ENCODE peak calls at places on chromosomes 3 and 15, in five cellular contexts. One of them, this sample, is unnamed.

GRCh38 chr15:85174521-85174920 is 192.9 kb downstream of the PDE8A start:
- DNase-seq in left cardiac atrium: no peak
- DNase-seq in lung microvascular endothelial cell: no peak
- DNase-seq in natural killer cell: no peak
- DNase-seq in AG04450: no peak
- DNase-seq in this sample: no peak

GRCh38 chr15:80260566-80260965 is 8.6 kb upstream of the CTXND1 start:
- DNase-seq in left cardiac atrium: no peak
- DNase-seq in lung microvascular endothelial cell: no peak
- DNase-seq in natural killer cell: no peak
- DNase-seq in AG04450: no peak
- DNase-seq in this sample: no peak

GRCh38 chr15:68820205-68820588 is 498 bp downstream of the ANP32A start:
- DNase-seq in left cardiac atrium: peak; percentile 59
- DNase-seq in lung microvascular endothelial cell: peak; percentile 46
- DNase-seq in natural killer cell: peak; percentile 46
- DNase-seq in AG04450: no peak
- DNase-seq in this sample: peak; percentile 77

GRCh38 chr15:65212097-65212496 is 824 bp upstream of the CILP start:
- DNase-seq in left cardiac atrium: no peak
- DNase-seq in lung microvascular endothelial cell: peak; percentile 9
- DNase-seq in natural killer cell: no peak
- DNase-seq in AG04450: no peak
- DNase-seq in this sample: no peak

GRCh38 chr3:150763841-150764483 is 993 bp upstream of the SIAH2 start:
- DNase-seq in left cardiac atrium: peak; percentile 76
- DNase-seq in lung microvascular endothelial cell: peak; percentile 70
- DNase-seq in natural killer cell: peak; percentile 61
- DNase-seq in AG04450: no peak
- DNase-seq in this sample: no peak

GRCh38 chr3:168088106-168088722 is 7.5 kb downstream of the GOLIM4 start:
- DNase-seq in left cardiac atrium: no peak
- DNase-seq in lung microvascular endothelial cell: no peak
- DNase-seq in natural killer cell: no peak
- DNase-seq in AG04450: no peak
- DNase-seq in this sample: no peak

GRCh38 chr3:70880416-70880815 is 568.0 kb upstream of the MDFIC2 start:
- DNase-seq in left cardiac atrium: no peak
- DNase-seq in lung microvascular endothelial cell: no peak
- DNase-seq in natural killer cell: no peak
- DNase-seq in AG04450: no peak
- DNase-seq in this sample: no peak

GRCh38 chr3:9347887-9348286 is 15.0 kb upstream of the THUMPD3 start:
- DNase-seq in left cardiac atrium: no peak
- DNase-seq in lung microvascular endothelial cell: no peak
- DNase-seq in natural killer cell: no peak
- DNase-seq in AG04450: no peak
- DNase-seq in this sample: no peak

GRCh38 chr3:126939347-126939735 is 43.6 kb upstream of the PLXNA1 start:
- DNase-seq in left cardiac atrium: no peak
- DNase-seq in lung microvascular endothelial cell: peak; percentile 54
- DNase-seq in natural killer cell: no peak
- DNase-seq in AG04450: no peak
- DNase-seq in this sample: no peak

GRCh38 chr3:66376568-66376967 is 124.3 kb downstream of the LRIG1 start:
- DNase-seq in left cardiac atrium: no peak
- DNase-seq in lung microvascular endothelial cell: peak; percentile 72
- DNase-seq in natural killer cell: no peak
- DNase-seq in AG04450: no peak
- DNase-seq in this sample: no peak

GRCh38 chr3:55574671-55575070 is 87.6 kb upstream of the WNT5A start:
- DNase-seq in left cardiac atrium: no peak
- DNase-seq in lung microvascular endothelial cell: no peak
- DNase-seq in natural killer cell: no peak
- DNase-seq in AG04450: no peak
- DNase-seq in this sample: no peak

GRCh38 chr15:48671381-48672022 is 26.0 kb upstream of the FBN1 start:
- DNase-seq in left cardiac atrium: peak; percentile 78
- DNase-seq in lung microvascular endothelial cell: peak; percentile 69
- DNase-seq in natural killer cell: no peak
- DNase-seq in AG04450: peak; percentile 50
- DNase-seq in this sample: no peak

GRCh38 chr15:99305761-99306505 is 54.7 kb downstream of the LRRC28 start:
- DNase-seq in left cardiac atrium: peak; percentile 68
- DNase-seq in lung microvascular endothelial cell: peak; percentile 61
- DNase-seq in natural killer cell: no peak
- DNase-seq in AG04450: peak; percentile 78
- DNase-seq in this sample: no peak

GRCh38 chr3:24682141-24682547 is 187.5 kb upstream of the THRB start:
- DNase-seq in left cardiac atrium: no peak
- DNase-seq in lung microvascular endothelial cell: no peak
- DNase-seq in natural killer cell: no peak
- DNase-seq in AG04450: no peak
- DNase-seq in this sample: no peak

GRCh38 chr15:36334059-36334458 is 245.4 kb upstream of the CDIN1 start:
- DNase-seq in left cardiac atrium: no peak
- DNase-seq in lung microvascular endothelial cell: peak; percentile 18
- DNase-seq in natural killer cell: no peak
- DNase-seq in AG04450: no peak
- DNase-seq in this sample: no peak

GRCh38 chr3:107662586-107662985 is 139.8 kb downstream of the BBX start:
- DNase-seq in left cardiac atrium: no peak
- DNase-seq in lung microvascular endothelial cell: no peak
- DNase-seq in natural killer cell: no peak
- DNase-seq in AG04450: no peak
- DNase-seq in this sample: no peak

GRCh38 chr3:57006949-57007419 is 53.5 kb upstream of the SPATA12 start:
- DNase-seq in left cardiac atrium: no peak
- DNase-seq in lung microvascular endothelial cell: peak; percentile 17
- DNase-seq in natural killer cell: no peak
- DNase-seq in AG04450: no peak
- DNase-seq in this sample: no peak

GRCh38 chr3:172653004-172653403 is 57.9 kb downstream of the NCEH1 start:
- DNase-seq in left cardiac atrium: no peak
- DNase-seq in lung microvascular endothelial cell: no peak
- DNase-seq in natural killer cell: no peak
- DNase-seq in AG04450: no peak
- DNase-seq in this sample: no peak

GRCh38 chr15:93987068-93987467 is 244.3 kb upstream of the MCTP2 start:
- DNase-seq in left cardiac atrium: no peak
- DNase-seq in lung microvascular endothelial cell: no peak
- DNase-seq in natural killer cell: peak; percentile 21
- DNase-seq in AG04450: no peak
- DNase-seq in this sample: no peak

GRCh38 chr3:57158813-57159678 is 6.1 kb downstream of the IL17RD start:
- DNase-seq in left cardiac atrium: no peak
- DNase-seq in lung microvascular endothelial cell: peak; percentile 26
- DNase-seq in natural killer cell: no peak
- DNase-seq in AG04450: no peak
- DNase-seq in this sample: no peak

GRCh38 chr15:76163429-76164020 is 103.7 kb downstream of the TMEM266 start:
- DNase-seq in left cardiac atrium: peak; percentile 79
- DNase-seq in lung microvascular endothelial cell: no peak
- DNase-seq in natural killer cell: no peak
- DNase-seq in AG04450: peak; percentile 68
- DNase-seq in this sample: no peak

GRCh38 chr15:67967871-67968423 is 86.2 kb upstream of the PIAS1 start:
- DNase-seq in left cardiac atrium: peak; percentile 87
- DNase-seq in lung microvascular endothelial cell: peak; percentile 22
- DNase-seq in natural killer cell: no peak
- DNase-seq in AG04450: peak; percentile 8
- DNase-seq in this sample: peak; percentile 84

GRCh38 chr3:62529230-62529629 is 155.9 kb upstream of the FEZF2 start:
- DNase-seq in left cardiac atrium: peak; percentile 55
- DNase-seq in lung microvascular endothelial cell: peak; percentile 33
- DNase-seq in natural killer cell: no peak
- DNase-seq in AG04450: no peak
- DNase-seq in this sample: peak; percentile 71

GRCh38 chr3:139378587-139378986 is 10.9 kb downstream of the COPB2 start:
- DNase-seq in left cardiac atrium: no peak
- DNase-seq in lung microvascular endothelial cell: peak; percentile 28
- DNase-seq in natural killer cell: no peak
- DNase-seq in AG04450: no peak
- DNase-seq in this sample: no peak

GRCh38 chr15:48865387-48866079 is 12.4 kb upstream of the EID1 start:
- DNase-seq in left cardiac atrium: no peak
- DNase-seq in lung microvascular endothelial cell: peak; percentile 40
- DNase-seq in natural killer cell: no peak
- DNase-seq in AG04450: no peak
- DNase-seq in this sample: no peak

GRCh38 chr3:55984631-55985030 is 483.6 kb downstream of the ERC2 start:
- DNase-seq in left cardiac atrium: no peak
- DNase-seq in lung microvascular endothelial cell: no peak
- DNase-seq in natural killer cell: no peak
- DNase-seq in AG04450: no peak
- DNase-seq in this sample: no peak

GRCh38 chr3:181363231-181363630 is 348.5 kb upstream of the SOX2 start:
- DNase-seq in left cardiac atrium: no peak
- DNase-seq in lung microvascular endothelial cell: no peak
- DNase-seq in natural killer cell: no peak
- DNase-seq in AG04450: no peak
- DNase-seq in this sample: no peak

GRCh38 chr3:102451556-102451955 is 16.7 kb downstream of the ZPLD1 start:
- DNase-seq in left cardiac atrium: no peak
- DNase-seq in lung microvascular endothelial cell: no peak
- DNase-seq in natural killer cell: no peak
- DNase-seq in AG04450: no peak
- DNase-seq in this sample: no peak

GRCh38 chr3:194827486-194827885 is 141.8 kb downstream of the FAM43A start:
- DNase-seq in left cardiac atrium: no peak
- DNase-seq in lung microvascular endothelial cell: no peak
- DNase-seq in natural killer cell: no peak
- DNase-seq in AG04450: no peak
- DNase-seq in this sample: no peak

GRCh38 chr15:89441295-89441762 is 55.1 kb downstream of the RHCG start:
- DNase-seq in left cardiac atrium: no peak
- DNase-seq in lung microvascular endothelial cell: no peak
- DNase-seq in natural killer cell: no peak
- DNase-seq in AG04450: no peak
- DNase-seq in this sample: no peak

GRCh38 chr3:46946416-46946815 is 30.1 kb downstream of the CCDC12 start:
- DNase-seq in left cardiac atrium: peak; percentile 25
- DNase-seq in lung microvascular endothelial cell: no peak
- DNase-seq in natural killer cell: no peak
- DNase-seq in AG04450: no peak
- DNase-seq in this sample: no peak

GRCh38 chr3:24495334-24495994 is 814 bp upstream of the THRB start:
- DNase-seq in left cardiac atrium: peak; percentile 58
- DNase-seq in lung microvascular endothelial cell: no peak
- DNase-seq in natural killer cell: no peak
- DNase-seq in AG04450: no peak
- DNase-seq in this sample: no peak

GRCh38 chr15:63497642-63498100 is 6.7 kb upstream of the USP3 start:
- DNase-seq in left cardiac atrium: peak; percentile 45
- DNase-seq in lung microvascular endothelial cell: no peak
- DNase-seq in natural killer cell: peak; percentile 73
- DNase-seq in AG04450: no peak
- DNase-seq in this sample: no peak

GRCh38 chr15:87228460-87228859 is 1028.1 kb downstream of the NTRK3 start:
- DNase-seq in left cardiac atrium: no peak
- DNase-seq in lung microvascular endothelial cell: no peak
- DNase-seq in natural killer cell: no peak
- DNase-seq in AG04450: no peak
- DNase-seq in this sample: no peak

GRCh38 chr3:150890320-150890719 is 14.9 kb downstream of the MINDY4B start:
- DNase-seq in left cardiac atrium: no peak
- DNase-seq in lung microvascular endothelial cell: no peak
- DNase-seq in natural killer cell: no peak
- DNase-seq in AG04450: no peak
- DNase-seq in this sample: no peak

This sample was measured in type B pancreatic cell.